ENCODE peak calls at places on chromosomes 2 and 18, in seven cellular contexts. L, J, T, E, K, Q and N are unnamed samples.

GRCh38 chr2:33222309-33222708 is 254.1 kb upstream of the RASGRP3 start:
- DNase-seq in L (no peak), J (no peak), T (no peak), E (no peak), K (no peak), Q (no peak), N (no peak)

GRCh38 chr18:6057604-6058003 is 162.3 kb upstream of the TMEM200C start:
- DNase-seq in L (no peak), J (no peak), T (no peak), E (no peak), K (no peak), Q (no peak), N (no peak)

GRCh38 chr2:236971131-236971850 is 114.4 kb upstream of the COPS8 start:
- DNase-seq in L (no peak), J (no peak), T (no peak), E (peak; percentile 81), K (peak; percentile 21), Q (no peak), N (no peak)

GRCh38 chr18:37565985-37566478 is 434 bp upstream of the CELF4 start:
- DNase-seq in L (peak; percentile 61), J (no peak), T (peak; percentile 83), E (no peak), K (no peak), Q (peak; percentile 78), N (peak; percentile 59)

GRCh38 chr2:197369228-197369945 is 58.8 kb upstream of the ANKRD44 start:
- DNase-seq in L (no peak), J (no peak), T (no peak), E (no peak), K (peak; percentile 27), Q (no peak), N (no peak)

GRCh38 chr2:161975062-161975812 is 98.8 kb downstream of the DPP4 start:
- DNase-seq in L (no peak), J (no peak), T (no peak), E (no peak), K (no peak), Q (no peak), N (no peak)

GRCh38 chr2:20061476-20061875 is 10.0 kb upstream of the LAPTM4A start:
- DNase-seq in L (no peak), J (no peak), T (no peak), E (no peak), K (no peak), Q (no peak), N (no peak)

GRCh38 chr18:8703181-8703638 is 2.1 kb upstream of the MTCL1 start:
- DNase-seq in L (no peak), J (no peak), T (no peak), E (no peak), K (no peak), Q (no peak), N (no peak)

GRCh38 chr2:201633862-201634261 is 9.4 kb downstream of the TMEM237 start:
- DNase-seq in L (no peak), J (no peak), T (no peak), E (no peak), K (no peak), Q (no peak), N (no peak)

GRCh38 chr2:1635826-1636225 is 108.5 kb downstream of the PXDN start:
- DNase-seq in L (no peak), J (no peak), T (no peak), E (no peak), K (no peak), Q (peak; percentile 51), N (no peak)

GRCh38 chr2:10777842-10778723 is 34.5 kb downstream of the PDIA6 start:
- DNase-seq in L (no peak), J (no peak), T (no peak), E (no peak), K (no peak), Q (peak; percentile 79), N (peak; percentile 71)

GRCh38 chr2:83650897-83651296 is 808.2 kb downstream of the SUCLG1 start:
- DNase-seq in L (no peak), J (no peak), T (no peak), E (no peak), K (no peak), Q (no peak), N (no peak)

GRCh38 chr2:3630631-3631030 is 27.4 kb upstream of the ALLC start:
- DNase-seq in L (no peak), J (no peak), T (no peak), E (no peak), K (no peak), Q (no peak), N (peak; percentile 24)

GRCh38 chr2:70685771-70686171 is 82.2 kb downstream of the ADD2 start:
- DNase-seq in L (no peak), J (no peak), T (peak; percentile 35), E (no peak), K (no peak), Q (no peak), N (peak; percentile 20)

GRCh38 chr2:85547089-85547858 is 8.3 kb downstream of the MAT2A start:
- DNase-seq in L (no peak), J (no peak), T (no peak), E (no peak), K (no peak), Q (no peak), N (no peak)

GRCh38 chr18:58831610-58832009 is 33.1 kb upstream of the ZNF532 start:
- DNase-seq in L (no peak), J (no peak), T (no peak), E (no peak), K (no peak), Q (no peak), N (no peak)

GRCh38 chr18:79903787-79904356 is 47.6 kb downstream of the SLC66A2 start:
- DNase-seq in L (no peak), J (no peak), T (no peak), E (no peak), K (no peak), Q (no peak), N (peak; percentile 56)